ENCODE peak calls at places on chromosomes 5 and 9, in eight cellular contexts. T, L, U, E, B, H, P and F are unnamed samples. For H3K36me3, the result is how much of the 10 kb centered on the place peaks cover.

GRCh38 chr5:80172067-80172690 is 83.7 kb downstream of the SERINC5 start:
- DNase-seq in T (no peak), L (no peak), U (no peak), E (no peak), B (no peak), H (no peak), P (no peak), F (no peak)

GRCh38 chr5:1341863-1342262 is 3.0 kb downstream of the CLPTM1L start:
- DNase-seq in T (peak), L (no peak), U (no peak), E (no peak), B (no peak), H (no peak), P (no peak), F (no peak)

GRCh38 chr5:141960449-141961323 is 2.7 kb upstream of the PCDH12 start:
- DNase-seq in T (peak), L (peak), U (peak), E (peak), B (peak), H (peak), P (peak), F (peak)

GRCh38 chr9:116269250-116269649 is 115.7 kb downstream of the PAPPA start:
- DNase-seq in T (no peak), L (no peak), U (no peak), E (no peak), B (no peak), H (no peak), P (no peak), F (no peak)

GRCh38 chr5:1639757-1640156 is 116.0 kb upstream of the LPCAT1 start:
- DNase-seq in T (no peak), L (peak), U (no peak), E (no peak), B (peak), H (no peak), P (no peak), F (no peak)

GRCh38 chr9:70602364-70603019 is 188.0 kb upstream of the KLF9 start:
- DNase-seq in T (peak), L (peak), U (peak), E (no peak), B (no peak), H (peak), P (peak), F (peak)

GRCh38 chr5:132526290-132526973 is 16.9 kb downstream of the IL5 start:
- DNase-seq in T (peak), L (no peak), U (peak), E (no peak), B (no peak), H (peak), P (peak), F (peak)

GRCh38 chr5:109612278-109612905 is 77.3 kb upstream of the MAN2A1 start:
- DNase-seq in T (no peak), L (no peak), U (no peak), E (no peak), B (no peak), H (no peak), P (no peak), F (no peak)

GRCh38 chr9:3525088-3525835 is 539 bp downstream of the RFX3 start:
- DNase-seq in T (no peak), L (no peak), U (peak), E (no peak), B (peak), H (no peak), P (peak), F (no peak)

GRCh38 chr5:91194861-91195460 is 188.2 kb downstream of the ARRDC3 start:
- DNase-seq in T (no peak), L (no peak), U (no peak), E (no peak), B (no peak), H (no peak), P (no peak), F (no peak)

GRCh38 chr5:52846443-52846842 is 58.7 kb downstream of the ITGA1 start:
- DNase-seq in T (no peak), L (no peak), U (no peak), E (no peak), B (no peak), H (no peak), P (no peak), F (no peak)

GRCh38 chr5:16178745-16179372 is 732 bp downstream of the MARCHF11 start:
- DNase-seq in T (peak), L (no peak), U (peak), E (no peak), B (peak), H (peak), P (peak), F (peak)

GRCh38 chr5:16179511-16179935 is at the start of gene MARCHF11:
- DNase-seq in T (no peak), L (no peak), U (no peak), E (no peak), B (no peak), H (no peak), P (no peak), F (peak)

GRCh38 chr5:16180789-16181082 is 1.1 kb upstream of the MARCHF11 start:
- DNase-seq in T (no peak), L (no peak), U (no peak), E (no peak), B (no peak), H (no peak), P (no peak), F (no peak)

GRCh38 chr5:16179936-16180788 is 571 bp upstream of the MARCHF11 start:
- DNase-seq in T (no peak), L (no peak), U (no peak), E (no peak), B (peak), H (no peak), P (no peak), F (peak)
- H3K4me3 ChIP-seq in T (no peak), L (no peak), U (no peak), E (peak), B (no peak), H (peak), P (no peak), F (peak)

GRCh38 chr9:121369595-121370265 is at the start of gene STOM:
- DNase-seq in T (no peak), L (peak), U (no peak), E (peak), B (no peak), H (peak), P (no peak), F (no peak)
- TF ChIP-seq CTCF in T (no peak), L (no peak), U (no peak), E (no peak), B (no peak), H (no peak), P (no peak), F (no peak)

GRCh38 chr5:176902102-176902814 is 3.1 kb upstream of the HK3 start:
- DNase-seq in T (no peak), L (no peak), U (no peak), E (no peak), B (no peak), H (no peak), P (no peak), F (no peak)
- H3K36me3 ChIP-seq in T (half or more), L (under half), U (under half), E (under half), B (under half), H (half or more), P (under half), F (under half)

DNA sequence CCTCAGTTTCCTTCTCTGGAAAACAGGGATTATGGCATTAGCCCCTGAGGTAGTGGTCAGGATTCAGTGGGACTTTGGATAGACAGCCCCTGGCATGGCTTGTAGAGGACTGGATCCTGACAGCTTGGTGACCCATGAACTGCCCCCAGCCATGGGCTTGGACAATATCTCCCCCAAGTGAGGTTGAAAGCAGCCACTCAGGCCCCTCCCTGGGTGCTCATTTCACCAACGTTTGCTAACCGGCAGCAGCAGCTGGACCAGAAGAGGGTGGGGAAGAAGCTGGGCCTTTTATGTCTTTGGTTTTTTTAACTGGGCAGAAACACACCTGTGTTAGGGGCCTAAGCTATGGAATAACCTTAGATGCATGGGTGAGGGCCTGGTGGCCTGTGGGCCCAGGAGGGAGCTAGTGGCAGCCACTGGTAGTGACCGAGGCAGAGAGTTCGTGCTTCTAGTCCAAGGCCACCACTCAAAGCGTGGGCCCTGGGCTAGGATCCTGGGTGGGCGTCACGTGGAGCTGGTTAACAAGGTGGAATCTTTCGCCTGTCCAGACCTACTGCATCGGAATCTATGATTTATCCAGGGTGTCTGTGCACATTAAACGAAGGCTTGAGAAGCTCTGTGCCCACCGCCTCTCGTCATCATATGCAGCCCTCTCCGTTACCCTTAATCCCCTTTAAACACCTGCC is 1.9 kb downstream of the SLC2A8 start:
- DNase-seq in T (no peak), L (no peak), U (no peak), E (no peak), B (no peak), H (no peak), P (peak), F (peak)
- H3K4me3 ChIP-seq in T (no peak), L (peak), U (peak), E (no peak), B (no peak), H (peak), P (peak), F (peak)

DNA sequence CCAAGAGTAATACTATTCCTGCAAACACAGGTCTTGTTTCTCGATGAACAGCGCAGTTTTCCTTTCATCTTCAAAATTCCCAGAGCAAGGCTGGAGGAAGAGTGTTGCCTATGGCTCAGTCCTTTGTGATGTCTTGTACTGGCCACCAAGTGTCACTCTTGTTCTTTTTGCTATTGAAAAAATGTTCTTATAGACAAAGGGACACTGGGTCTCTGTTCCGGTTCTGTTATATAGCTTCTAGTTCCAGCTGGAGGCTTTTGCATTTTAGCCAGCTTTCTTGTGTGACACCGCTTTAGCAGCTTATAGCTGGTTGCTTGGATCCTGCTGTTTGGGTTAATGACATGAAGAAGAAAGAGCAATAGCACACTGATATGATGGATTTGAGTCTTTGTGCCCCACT is 343.7 kb upstream of the KCNN2 start:
- DNase-seq in T (no peak), L (no peak), U (no peak), E (no peak), B (no peak), H (no peak), P (no peak), F (no peak)
- TF ChIP-seq CTCF in T (peak), L (no peak), U (no peak), E (no peak), B (no peak), H (no peak), P (peak), F (peak)

GRCh38 chr9:135818718-135819475 is 88.4 kb downstream of the CAMSAP1 start:
- DNase-seq in T (no peak), L (no peak), U (no peak), E (no peak), B (peak), H (peak), P (no peak), F (no peak)

GRCh38 chr9:135821116-135821515 is 86.2 kb downstream of the CAMSAP1 start:
- DNase-seq in T (no peak), L (peak), U (no peak), E (no peak), B (no peak), H (peak), P (no peak), F (no peak)

GRCh38 chr9:135817951-135818717 is 89.2 kb downstream of the CAMSAP1 start:
- DNase-seq in T (no peak), L (no peak), U (no peak), E (no peak), B (peak), H (no peak), P (no peak), F (no peak)

GRCh38 chr9:135820661-135821060 is 86.7 kb downstream of the CAMSAP1 start:
- DNase-seq in T (no peak), L (peak), U (no peak), E (no peak), B (peak), H (peak), P (no peak), F (no peak)

GRCh38 chr9:135819905-135820304 is 87.4 kb downstream of the CAMSAP1 start:
- DNase-seq in T (no peak), L (peak), U (no peak), E (no peak), B (no peak), H (no peak), P (no peak), F (no peak)
- H3K36me3 ChIP-seq in T (half or more), L (half or more), U (under half), E (half or more), B (under half), H (half or more), P (under half), F (half or more)